ENCODE peak calls at places on chromosomes 7 and 10, in five cellular contexts. One of them, this sample, is unnamed. For H3K4me1 and H3K9me3, the result is how much of the 10 kb centered on the place peaks cover.

GRCh38 chr7:80699030-80699638 is 60.7 kb downstream of the CD36 start:
- DNase-seq in suprapubic skin: no peak
- DNase-seq in transverse colon: no peak
- DNase-seq in prostate gland: no peak
- DNase-seq in SK-N-SH: peak
- DNase-seq in this sample: no peak

GRCh38 chr7:34073676-34074075 is 168.3 kb downstream of the BMPER start:
- DNase-seq in SK-N-SH: no peak
- DNase-seq in suprapubic skin: no peak
- DNase-seq in transverse colon: no peak
- DNase-seq in prostate gland: no peak
- DNase-seq in this sample: no peak

GRCh38 chr7:152025937-152026890 is 740 bp downstream of the GALNT11 start:
- DNase-seq in suprapubic skin: no peak
- DNase-seq in transverse colon: no peak
- DNase-seq in SK-N-SH: no peak
- DNase-seq in prostate gland: no peak
- DNase-seq in this sample: no peak

GRCh38 chr10:106474891-106475290 is 689.6 kb downstream of the SORCS1 start:
- DNase-seq in transverse colon: no peak
- DNase-seq in prostate gland: no peak
- DNase-seq in suprapubic skin: no peak
- DNase-seq in SK-N-SH: no peak
- DNase-seq in this sample: no peak

GRCh38 chr10:70672165-70672992 is at the start of gene ADAMTS14:
- DNase-seq in suprapubic skin: no peak
- DNase-seq in SK-N-SH: peak
- DNase-seq in prostate gland: no peak
- DNase-seq in transverse colon: peak
- DNase-seq in this sample: peak

GRCh38 chr7:128876978-128877755 is 14.5 kb downstream of the ATP6V1F start:
- DNase-seq in suprapubic skin: peak
- DNase-seq in transverse colon: no peak
- DNase-seq in prostate gland: no peak
- DNase-seq in SK-N-SH: no peak
- DNase-seq in this sample: peak

GRCh38 chr10:7133958-7134357 is 276.9 kb downstream of the SFMBT2 start:
- DNase-seq in prostate gland: no peak
- DNase-seq in SK-N-SH: no peak
- DNase-seq in transverse colon: no peak
- DNase-seq in suprapubic skin: no peak
- DNase-seq in this sample: no peak

GRCh38 chr7:149799397-149800168 is 26.2 kb upstream of the ZNF467 start:
- DNase-seq in prostate gland: no peak
- DNase-seq in suprapubic skin: no peak
- DNase-seq in SK-N-SH: peak
- DNase-seq in transverse colon: peak
- DNase-seq in this sample: peak

GRCh38 chr10:103759100-103759781 is 96.1 kb downstream of the SH3PXD2A start:
- DNase-seq in prostate gland: no peak
- DNase-seq in transverse colon: peak
- DNase-seq in suprapubic skin: no peak
- DNase-seq in SK-N-SH: peak
- DNase-seq in this sample: no peak

GRCh38 chr10:117420768-117421167 is 45.5 kb upstream of the PDZD8 start:
- DNase-seq in prostate gland: no peak
- DNase-seq in suprapubic skin: no peak
- DNase-seq in SK-N-SH: no peak
- DNase-seq in transverse colon: no peak
- DNase-seq in this sample: no peak

GRCh38 chr7:148142660-148143248 is 447.8 kb upstream of the C7orf33 start:
- DNase-seq in suprapubic skin: no peak
- DNase-seq in transverse colon: peak
- DNase-seq in prostate gland: peak
- DNase-seq in SK-N-SH: peak
- DNase-seq in this sample: no peak

GRCh38 chr7:31171216-31171750 is 119.2 kb downstream of the ADCYAP1R1 start:
- DNase-seq in prostate gland: no peak
- DNase-seq in suprapubic skin: no peak
- DNase-seq in SK-N-SH: no peak
- DNase-seq in transverse colon: no peak
- DNase-seq in this sample: no peak

GRCh38 chr10:110471566-110472139 is 26.1 kb upstream of the DUSP5 start:
- DNase-seq in prostate gland: no peak
- DNase-seq in SK-N-SH: no peak
- DNase-seq in suprapubic skin: peak
- DNase-seq in transverse colon: no peak
- DNase-seq in this sample: no peak

GRCh38 chr7:135602304-135602703 is 44.6 kb downstream of the NUP205 start:
- DNase-seq in SK-N-SH: no peak
- DNase-seq in suprapubic skin: no peak
- DNase-seq in prostate gland: no peak
- DNase-seq in transverse colon: no peak
- DNase-seq in this sample: no peak

GRCh38 chr10:35613597-35614226 is 8.6 kb downstream of the GJD4 start:
- DNase-seq in prostate gland: no peak
- DNase-seq in SK-N-SH: no peak
- DNase-seq in transverse colon: no peak
- DNase-seq in suprapubic skin: no peak
- DNase-seq in this sample: no peak

GRCh38 chr7:98210513-98211220 is 572 bp upstream of the BHLHA15 start:
- DNase-seq in suprapubic skin: peak
- DNase-seq in prostate gland: no peak
- DNase-seq in transverse colon: peak
- DNase-seq in SK-N-SH: peak
- DNase-seq in this sample: peak

GRCh38 chr10:24889636-24890035 is 62.8 kb downstream of the PRTFDC1 start:
- DNase-seq in suprapubic skin: no peak
- DNase-seq in prostate gland: no peak
- DNase-seq in SK-N-SH: no peak
- DNase-seq in transverse colon: no peak
- DNase-seq in this sample: no peak

GRCh38 chr7:32496052-32496813 is 944 bp downstream of the AVL9 start:
- DNase-seq in prostate gland: no peak
- DNase-seq in suprapubic skin: no peak
- DNase-seq in transverse colon: no peak
- DNase-seq in SK-N-SH: peak
- DNase-seq in this sample: no peak

GRCh38 chr7:67653856-67654442 is 657.3 kb downstream of the TYW1 start:
- DNase-seq in transverse colon: no peak
- DNase-seq in SK-N-SH: no peak
- DNase-seq in suprapubic skin: no peak
- DNase-seq in prostate gland: no peak
- DNase-seq in this sample: no peak

GRCh38 chr7:36006656-36007229 is 146.3 kb upstream of the EEPD1 start:
- DNase-seq in prostate gland: no peak
- DNase-seq in transverse colon: no peak
- DNase-seq in suprapubic skin: no peak
- DNase-seq in SK-N-SH: no peak
- DNase-seq in this sample: no peak

GRCh38 chr7:38274927-38275326 is 1.5 kb upstream of the TARP start:
- DNase-seq in SK-N-SH: no peak
- DNase-seq in prostate gland: no peak
- DNase-seq in transverse colon: no peak
- DNase-seq in suprapubic skin: no peak
- DNase-seq in this sample: no peak

GRCh38 chr7:38276096-38276857 is 2.8 kb upstream of the TARP start:
- DNase-seq in SK-N-SH: no peak
- DNase-seq in prostate gland: no peak
- DNase-seq in suprapubic skin: no peak
- DNase-seq in transverse colon: no peak
- DNase-seq in this sample: no peak

GRCh38 chr7:38274493-38274892 is 1.1 kb upstream of the TARP start:
- DNase-seq in transverse colon: no peak
- DNase-seq in suprapubic skin: no peak
- DNase-seq in prostate gland: no peak
- DNase-seq in SK-N-SH: no peak
- DNase-seq in this sample: no peak

DNA sequence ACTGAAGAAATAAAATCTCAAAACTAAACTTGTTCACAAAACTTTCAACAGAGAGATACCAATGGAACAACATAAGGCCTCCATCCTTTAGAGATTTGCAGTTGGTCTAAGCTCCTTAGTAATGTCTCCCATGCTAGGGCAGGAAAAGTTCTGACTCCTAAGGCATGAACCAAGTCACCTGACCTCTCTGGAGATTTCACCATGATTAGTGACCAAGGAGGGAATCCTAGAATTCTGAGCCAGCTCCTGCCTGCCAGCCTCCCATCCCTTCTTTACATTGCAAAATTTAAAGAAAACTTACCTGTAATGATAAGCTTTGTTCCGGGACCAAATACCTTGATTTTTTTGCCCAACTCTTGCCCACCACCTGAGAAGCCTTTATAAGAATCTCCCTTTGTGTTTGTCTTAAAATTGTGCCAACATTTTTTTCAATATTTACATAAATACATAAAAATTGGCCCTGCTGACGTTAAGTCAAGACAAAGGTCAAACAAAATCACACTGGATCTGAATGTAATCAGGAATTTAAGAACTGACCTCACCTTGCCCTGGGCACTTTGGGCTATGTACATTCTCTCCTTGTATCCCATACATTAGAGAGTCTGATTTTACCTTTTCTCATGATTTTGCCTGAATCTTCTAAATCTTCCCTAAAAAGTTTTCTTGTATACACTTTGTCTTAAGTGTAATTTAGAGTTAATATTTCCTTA is at the start of gene TARP:
- DNase-seq in SK-N-SH: no peak
- DNase-seq in transverse colon: no peak
- DNase-seq in suprapubic skin: no peak
- DNase-seq in prostate gland: no peak
- DNase-seq in this sample: no peak
- TF ChIP-seq POLR2AphosphoS5 in SK-N-SH: no peak
- TF ChIP-seq POLR2AphosphoS5 in transverse colon: no peak
- TF ChIP-seq POLR2AphosphoS5 in suprapubic skin: no peak
- TF ChIP-seq POLR2AphosphoS5 in prostate gland: no peak
- TF ChIP-seq POLR2AphosphoS5 in this sample: no peak

GRCh38 chr7:43116451-43116850 is 4.0 kb downstream of the HECW1 start:
- DNase-seq in SK-N-SH: no peak
- DNase-seq in transverse colon: no peak
- DNase-seq in suprapubic skin: no peak
- DNase-seq in prostate gland: no peak
- DNase-seq in this sample: no peak

GRCh38 chr7:43112941-43113621 is 634 bp downstream of the HECW1 start:
- DNase-seq in prostate gland: peak
- DNase-seq in SK-N-SH: peak
- DNase-seq in transverse colon: no peak
- DNase-seq in suprapubic skin: peak
- DNase-seq in this sample: no peak

GRCh38 chr7:43113622-43114450 is 1.4 kb downstream of the HECW1 start:
- DNase-seq in SK-N-SH: peak
- DNase-seq in prostate gland: no peak
- DNase-seq in suprapubic skin: no peak
- DNase-seq in transverse colon: no peak
- DNase-seq in this sample: no peak

GRCh38 chr7:43112088-43112940 is at the start of gene HECW1:
- DNase-seq in transverse colon: no peak
- DNase-seq in suprapubic skin: no peak
- DNase-seq in prostate gland: no peak
- DNase-seq in SK-N-SH: no peak
- DNase-seq in this sample: no peak

DNA sequence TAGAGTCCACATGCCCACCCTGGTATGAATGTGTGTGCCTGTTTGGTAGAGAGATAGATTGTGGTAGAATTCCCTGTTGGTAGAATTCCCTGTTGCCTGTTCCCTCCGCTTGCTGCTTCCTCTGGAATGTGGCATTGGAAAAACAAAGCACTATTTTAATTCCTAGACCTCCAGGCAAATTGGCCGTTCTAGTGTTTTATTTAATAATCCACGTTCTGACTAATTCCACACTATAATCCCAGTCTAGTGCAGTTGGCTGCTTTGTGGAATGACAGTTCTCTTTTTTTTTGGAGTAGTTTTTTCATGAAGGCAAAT is 2.0 kb downstream of the HECW1 start:
- DNase-seq in SK-N-SH: no peak
- DNase-seq in prostate gland: no peak
- DNase-seq in suprapubic skin: no peak
- DNase-seq in transverse colon: no peak
- DNase-seq in this sample: no peak
- H3K4me1 ChIP-seq in SK-N-SH: under half
- H3K4me1 ChIP-seq in prostate gland: under half
- H3K4me1 ChIP-seq in suprapubic skin: under half
- H3K4me1 ChIP-seq in transverse colon: under half
- H3K4me1 ChIP-seq in this sample: under half

DNA sequence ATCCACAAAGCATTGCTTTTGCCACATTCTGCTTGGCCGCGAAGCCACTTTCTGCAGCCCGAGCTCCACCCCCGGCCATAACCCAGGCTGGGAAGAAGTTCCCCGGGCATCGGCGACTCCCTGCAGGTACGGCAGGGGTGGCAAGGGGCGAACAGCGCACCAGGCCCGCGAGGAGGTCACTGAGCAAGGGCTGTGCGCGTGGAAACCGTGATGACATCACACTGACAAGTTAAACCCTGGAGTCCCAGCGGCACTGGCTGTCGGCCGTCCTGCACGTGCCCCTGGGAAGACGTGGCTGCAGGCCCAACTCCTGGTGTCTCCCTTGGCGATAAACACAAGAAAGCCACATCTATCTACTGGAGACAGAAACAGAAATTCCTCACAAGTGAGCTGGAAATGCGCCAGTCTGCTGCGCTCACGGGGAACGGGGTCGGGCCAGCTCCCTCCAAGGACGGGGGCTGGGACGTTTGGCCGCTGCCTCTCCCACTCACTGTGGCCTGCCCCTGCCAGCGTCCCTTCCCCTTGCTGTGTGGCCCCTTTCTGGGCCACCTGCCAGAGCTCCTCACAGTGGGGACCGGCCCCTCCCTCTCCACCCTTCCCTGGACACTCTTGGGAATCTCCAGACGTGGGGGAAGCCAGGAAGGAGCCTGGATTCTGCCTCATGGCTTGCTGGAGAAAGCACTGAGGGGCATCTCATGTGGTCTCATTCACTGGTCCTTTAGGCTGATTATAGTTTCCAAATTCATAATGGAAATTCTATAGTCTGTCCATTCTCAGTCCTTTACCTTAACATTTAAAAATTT is 326.5 kb downstream of the DNAJB6 start:
- DNase-seq in transverse colon: no peak
- DNase-seq in suprapubic skin: peak
- DNase-seq in prostate gland: no peak
- DNase-seq in SK-N-SH: peak
- DNase-seq in this sample: peak
- H3K9me3 ChIP-seq in transverse colon: under half
- H3K9me3 ChIP-seq in suprapubic skin: under half
- H3K9me3 ChIP-seq in prostate gland: under half
- H3K9me3 ChIP-seq in SK-N-SH: under half
- H3K9me3 ChIP-seq in this sample: under half

DNA sequence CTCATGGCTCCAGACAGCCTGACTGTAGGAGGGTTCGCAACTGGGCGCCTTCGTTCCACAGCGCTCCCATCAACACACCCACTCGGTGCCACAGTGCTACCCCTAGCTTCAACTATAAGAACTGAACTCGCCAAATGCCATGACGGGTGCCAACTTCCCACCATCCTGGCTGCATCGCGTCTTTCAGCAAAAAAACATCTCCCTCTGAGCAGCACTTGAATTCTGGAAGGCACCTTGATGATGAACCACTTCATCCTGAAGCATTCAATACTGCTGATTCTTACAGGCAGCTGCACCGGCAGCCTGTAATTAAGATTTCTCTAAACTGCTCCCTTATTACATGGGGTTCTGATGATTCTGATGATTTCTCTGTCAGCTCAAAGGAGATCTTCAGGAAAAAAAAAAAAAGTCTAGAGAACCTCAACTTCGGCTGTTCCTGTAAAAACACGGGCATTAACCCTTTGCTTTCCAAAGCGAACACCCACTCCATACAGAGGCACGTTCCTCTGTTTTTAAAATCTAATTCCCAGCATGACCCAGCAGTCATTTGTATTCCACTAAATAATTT is 1.2 kb downstream of the CYTH3 start:
- DNase-seq in suprapubic skin: peak
- DNase-seq in transverse colon: peak
- DNase-seq in SK-N-SH: peak
- DNase-seq in prostate gland: no peak
- DNase-seq in this sample: peak
- TF ChIP-seq POLR2AphosphoS5 in suprapubic skin: no peak
- TF ChIP-seq POLR2AphosphoS5 in transverse colon: no peak
- TF ChIP-seq POLR2AphosphoS5 in SK-N-SH: no peak
- TF ChIP-seq POLR2AphosphoS5 in prostate gland: peak
- TF ChIP-seq POLR2AphosphoS5 in this sample: no peak

This sample was measured in spleen.